ENCODE peak calls at places on chromosomes 11 and 22, in four cellular contexts. T, S, W and E are unnamed samples.

GRCh38 chr11:61966673-61967176 is 709 bp downstream of the FTH1 start:
- DNase-seq in T (peak; percentile 29), S (peak; percentile 14), W (peak; percentile 51), E (no peak)

GRCh38 chr11:20973959-20974358 is 304.6 kb downstream of the NELL1 start:
- DNase-seq in T (no peak), S (no peak), W (no peak), E (no peak)

GRCh38 chr11:1881442-1882264 is 10.0 kb downstream of the PRR33 start:
- DNase-seq in T (no peak), S (no peak), W (peak; percentile 37), E (no peak)

GRCh38 chr22:33487041-33487716 is 429.0 kb upstream of the SYN3 start:
- DNase-seq in T (no peak), S (no peak), W (no peak), E (no peak)

GRCh38 chr11:128299132-128299726 is 288.1 kb downstream of the ETS1 start:
- DNase-seq in T (no peak), S (peak; percentile 40), W (no peak), E (no peak)

GRCh38 chr11:116725434-116726221 is 47.2 kb downstream of the BUD13 start:
- DNase-seq in T (no peak), S (peak; percentile 53), W (peak; percentile 15), E (no peak)

GRCh38 chr11:92580931-92581330 is 356.3 kb downstream of the FAT3 start:
- DNase-seq in T (no peak), S (no peak), W (no peak), E (no peak)

GRCh38 chr22:18998998-18999397 is 62.9 kb upstream of the PRODH start:
- DNase-seq in T (no peak), S (no peak), W (no peak), E (no peak)

GRCh38 chr22:45006101-45006872 is 3.5 kb downstream of the PHF21B start:
- DNase-seq in T (no peak), S (no peak), W (no peak), E (no peak)

GRCh38 chr11:57440744-57441414 is 14.0 kb upstream of the SLC43A3 start:
- DNase-seq in T (no peak), S (no peak), W (peak; percentile 4), E (no peak)

GRCh38 chr11:68270334-68271022 is 1.3 kb downstream of the C11orf24 start:
- DNase-seq in T (no peak), S (no peak), W (no peak), E (no peak)

GRCh38 chr11:35944503-35945136 is 758 bp downstream of the LDLRAD3 start:
- DNase-seq in T (no peak), S (peak; percentile 7), W (no peak), E (no peak)

GRCh38 chr11:69889400-69890372 is 70.5 kb upstream of the FGF3 start:
- DNase-seq in T (no peak), S (no peak), W (peak; percentile 22), E (no peak)

GRCh38 chr11:63766501-63767270 is 1.9 kb downstream of the ZFTA start:
- DNase-seq in T (no peak), S (no peak), W (peak; percentile 32), E (no peak)

GRCh38 chr11:86476109-86476861 is 101.6 kb downstream of the CCDC81 start:
- DNase-seq in T (no peak), S (peak; percentile 28), W (no peak), E (no peak)

GRCh38 chr11:47154738-47155570 is 21.7 kb downstream of the ARFGAP2 start:
- DNase-seq in T (no peak), S (no peak), W (no peak), E (no peak)

DNA sequence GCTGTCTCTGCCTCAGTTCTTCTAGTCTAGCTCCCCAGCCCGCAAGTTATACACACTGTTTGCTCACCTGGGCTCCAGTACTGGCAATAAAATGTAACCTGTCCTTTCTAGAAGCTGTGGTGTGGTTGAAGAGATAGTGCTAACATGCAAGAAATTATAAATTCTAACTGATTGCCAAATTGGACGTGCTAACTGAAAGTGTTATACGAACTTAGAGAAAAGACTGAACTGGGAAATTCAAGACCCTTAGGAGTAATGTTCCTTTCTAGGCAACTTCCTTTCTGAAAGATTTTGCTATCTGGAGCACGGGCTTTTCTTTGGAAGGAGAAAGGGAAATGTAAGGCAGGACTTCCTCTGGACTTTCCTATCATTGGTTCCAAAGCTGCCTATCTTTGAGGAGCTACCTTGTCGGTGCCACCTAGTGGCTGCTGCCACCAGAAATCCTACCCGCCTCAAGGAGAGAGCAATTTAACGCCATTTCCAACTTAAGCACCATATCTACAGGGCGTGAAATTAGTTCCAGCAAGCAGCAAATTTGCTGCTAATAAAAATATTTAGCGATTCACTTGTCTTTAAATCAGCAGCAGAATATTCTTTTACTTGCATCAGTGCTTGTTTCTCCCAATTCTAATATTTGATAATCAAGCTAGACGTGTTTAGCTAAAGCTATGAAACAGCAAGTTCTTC is 12.7 kb upstream of the TMEM218 start:
- DNase-seq in T (no peak), S (peak; percentile 35), W (peak; percentile 51), E (peak; percentile 27)
- H3K4me3 ChIP-seq in T (no peak overlapping the region), S (no peak overlapping the region), W (no peak overlapping the region), E (no peak overlapping the region)

GRCh38 chr11:102309621-102310541 is 7.4 kb upstream of the BIRC3 start:
- DNase-seq in T (no peak), S (no peak), W (no peak), E (no peak)
- TF ChIP-seq CTCF in T (no peak), S (peak; percentile 22), W (no peak), E (peak; percentile 15)

DNA sequence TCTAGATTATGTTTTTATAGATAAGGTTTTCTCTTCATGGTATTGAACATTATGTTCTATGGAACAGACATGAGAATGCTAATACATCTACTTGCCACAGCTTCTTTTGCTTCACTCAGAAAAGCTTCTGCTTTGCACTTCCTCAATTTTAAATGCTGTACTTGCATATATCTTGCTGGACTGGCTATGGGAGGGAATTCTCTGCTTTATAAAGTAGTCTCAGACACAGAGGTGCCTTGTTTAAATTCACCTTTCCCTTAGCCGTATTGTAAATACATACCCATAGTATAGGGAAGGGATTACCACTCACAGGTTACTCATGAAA is 173.9 kb downstream of the DDX10 start:
- DNase-seq in T (no peak), S (no peak), W (no peak), E (no peak)
- H3K4me3 ChIP-seq in T (no peak overlapping the region), S (no peak overlapping the region), W (no peak overlapping the region), E (no peak overlapping the region)

GRCh38 chr22:30425327-30425615 is 297 bp upstream of the MTFP1 start:
- DNase-seq in T (no peak), S (no peak), W (no peak), E (no peak)

GRCh38 chr22:30422481-30423295 is 2.9 kb upstream of the MTFP1 start:
- DNase-seq in T (no peak), S (peak; percentile 98), W (peak; percentile 76), E (no peak)

GRCh38 chr22:30424471-30425326 is 869 bp upstream of the MTFP1 start:
- DNase-seq in T (no peak), S (peak; percentile 37), W (no peak), E (no peak)

GRCh38 chr22:30423296-30423958 is 2.1 kb upstream of the MTFP1 start:
- DNase-seq in T (no peak), S (no peak), W (peak; percentile 85), E (no peak)

GRCh38 chr22:30423959-30424380 is 1.6 kb upstream of the MTFP1 start:
- DNase-seq in T (peak; percentile 97), S (peak; percentile 99), W (peak; percentile 97), E (peak; percentile 99)
- TF ChIP-seq CTCF in T (no peak), S (no peak), W (no peak), E (no peak)

GRCh38 chr22:20430101-20430640 is 7.5 kb downstream of the SCARF2 start:
- DNase-seq in T (no peak), S (no peak), W (no peak), E (no peak)
- H3K4me3 ChIP-seq in T (peak overlapping the region; percentile 60), S (no peak overlapping the region), W (no peak overlapping the region), E (no peak overlapping the region)

DNA sequence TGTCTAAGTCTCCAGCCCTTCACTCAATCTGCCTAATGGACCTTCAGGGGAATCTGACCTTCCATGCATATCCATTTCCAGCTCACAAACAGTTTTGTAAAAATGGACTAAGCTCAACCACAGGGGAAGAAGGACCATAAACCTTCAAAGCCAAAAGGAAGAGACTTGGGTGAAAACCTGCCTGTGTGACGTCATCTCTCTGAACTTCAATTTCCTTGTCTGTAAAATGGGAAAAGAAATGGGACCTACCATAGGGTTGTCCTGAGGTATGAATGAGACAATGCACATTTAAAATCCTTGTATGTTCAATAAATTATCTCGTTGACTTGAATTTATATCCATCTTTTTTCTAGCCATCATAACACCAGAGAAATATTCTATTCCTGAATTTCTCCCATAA is 370.7 kb downstream of the INSC start:
- DNase-seq in T (no peak), S (no peak), W (no peak), E (no peak)
- TF ChIP-seq CTCF in T (no peak), S (no peak), W (no peak), E (no peak)

GRCh38 chr11:102964867-102965266 is 9.3 kb upstream of the MMP13 start:
- DNase-seq in T (no peak), S (no peak), W (no peak), E (no peak)

GRCh38 chr11:102967497-102967896 is 12.0 kb upstream of the MMP13 start:
- DNase-seq in T (no peak), S (no peak), W (no peak), E (no peak)

GRCh38 chr11:102971766-102972165 is 16.2 kb upstream of the MMP13 start:
- DNase-seq in T (no peak), S (no peak), W (no peak), E (no peak)

GRCh38 chr11:102966011-102966410 is 10.5 kb upstream of the MMP13 start:
- DNase-seq in T (no peak), S (no peak), W (no peak), E (no peak)
- H3K4me3 ChIP-seq in T (no peak overlapping the region), S (no peak overlapping the region), W (no peak overlapping the region), E (no peak overlapping the region)